ENCODE peak calls at places on chromosome 9, in seven cellular contexts. M is heart left ventricle; B is RCC 7860; X is effector memory CD4-positive, alpha-beta T cell; D is stromal cell of bone marrow; C is adrenal gland; A is stimulated activated CD8-positive, alpha-beta memory T cell treated with anti-CD3 and anti-CD28 coated beads, Interleukin-2, amount 100 ng/mL, for 1 hour. Z is an unnamed sample.

GRCh38 chr9:99752710-99753109 is 69.0 kb upstream of the NR4A3 start:
- DNase-seq in X (no peak), C (no peak), A (no peak), M (no peak), D (peak), B (peak), Z (no peak)

GRCh38 chr9:110047955-110048472 is 159.9 kb downstream of the C9orf152 start:
- DNase-seq in M (no peak), B (no peak), A (no peak), C (peak), D (no peak), X (no peak), Z (peak)

GRCh38 chr9:74493512-74493911 is 3.6 kb upstream of the RORB start:
- DNase-seq in B (no peak), D (no peak), C (no peak), X (no peak), M (no peak), A (no peak), Z (no peak)

GRCh38 chr9:115507148-115507547 is 389.2 kb upstream of the TNC start:
- DNase-seq in A (no peak), D (no peak), X (no peak), M (no peak), C (no peak), B (no peak), Z (no peak)

GRCh38 chr9:22454021-22454420 is 7.4 kb downstream of the DMRTA1 start:
- DNase-seq in B (peak), M (no peak), X (no peak), D (peak), C (no peak), A (no peak), Z (no peak)

GRCh38 chr9:130766031-130766903 is 68.8 kb upstream of the ABL1 start:
- DNase-seq in X (no peak), C (no peak), D (no peak), A (no peak), B (no peak), M (no peak), Z (peak)

GRCh38 chr9:134518004-134518606 is 123.5 kb upstream of the COL5A1 start:
- DNase-seq in D (no peak), B (no peak), M (no peak), C (no peak), X (no peak), A (no peak), Z (no peak)

GRCh38 chr9:119375892-119376291 is 6.7 kb upstream of the BRINP1 start:
- DNase-seq in C (no peak), B (peak), M (no peak), A (no peak), X (no peak), D (peak), Z (no peak)

GRCh38 chr9:136204838-136205706 is at the start of gene LHX3:
- DNase-seq in C (peak), A (no peak), X (no peak), M (peak), B (no peak), D (no peak), Z (peak)

GRCh38 chr9:92151691-92152393 is 36.6 kb upstream of the SPTLC1 start:
- DNase-seq in C (peak), A (no peak), B (peak), M (no peak), D (peak), X (no peak), Z (peak)

GRCh38 chr9:82021198-82021597 is 32.6 kb downstream of the SPATA31D1 start:
- DNase-seq in X (no peak), A (no peak), D (peak), C (peak), B (peak), M (peak), Z (peak)

GRCh38 chr9:106885451-106885850 is 22.5 kb downstream of the ZNF462 start:
- DNase-seq in A (no peak), C (peak), B (peak), M (no peak), D (peak), X (no peak), Z (peak)

GRCh38 chr9:105150991-105151685 is 93.3 kb upstream of the SLC44A1 start:
- DNase-seq in C (no peak), X (no peak), B (peak), D (no peak), M (no peak), A (no peak), Z (no peak)

GRCh38 chr9:16899611-16900010 is 29.1 kb upstream of the BNC2 start:
- DNase-seq in M (no peak), C (no peak), D (no peak), A (no peak), X (no peak), B (no peak), Z (no peak)

GRCh38 chr9:4070266-4070665 is 229.6 kb downstream of the GLIS3 start:
- DNase-seq in X (no peak), M (no peak), A (no peak), D (no peak), C (no peak), B (no peak), Z (no peak)

GRCh38 chr9:133098871-133099270 is 22.2 kb downstream of the RALGDS start:
- DNase-seq in X (no peak), B (no peak), D (no peak), M (no peak), C (no peak), A (no peak), Z (no peak)

GRCh38 chr9:105299190-105299854 is 54.9 kb downstream of the SLC44A1 start:
- DNase-seq in D (peak), A (no peak), C (peak), X (no peak), B (peak), M (no peak), Z (no peak)

GRCh38 chr9:73683862-73684591 is 532.4 kb downstream of the ANXA1 start:
- DNase-seq in A (no peak), D (peak), X (no peak), C (no peak), M (no peak), B (peak), Z (no peak)

GRCh38 chr9:128124873-128125574 is 2.5 kb downstream of the PTGES2 start:
- DNase-seq in B (peak), X (peak), A (no peak), M (peak), C (peak), D (peak), Z (peak)

GRCh38 chr9:118577121-118577520 is 792.1 kb downstream of the BRINP1 start:
- DNase-seq in D (peak), M (no peak), C (no peak), X (no peak), B (peak), A (no peak), Z (no peak)

GRCh38 chr9:107755267-107755666 is 265.7 kb upstream of the KLF4 start:
- DNase-seq in M (no peak), X (no peak), C (peak), B (peak), A (no peak), D (no peak), Z (peak)

Z was measured in thyroid gland.